ENCODE peak calls at places on chromosomes 12 and 14, in eight cellular contexts. One of them, this sample, is unnamed.

GRCh38 chr12:132828706-132829534 is at the start of gene GOLGA3:
- DNase-seq in A549: peak
- DNase-seq in nephron progenitor cell: peak
- DNase-seq in MCF 10A: peak
- DNase-seq in B cell: peak
- DNase-seq in psoas muscle: peak
- DNase-seq in right lobe of liver: peak
- DNase-seq in chondrocyte: no peak
- DNase-seq in this sample: peak

GRCh38 chr12:113203852-113204760 is 17.2 kb upstream of the TPCN1 start:
- DNase-seq in right lobe of liver: no peak
- DNase-seq in nephron progenitor cell: no peak
- DNase-seq in psoas muscle: no peak
- DNase-seq in A549: no peak
- DNase-seq in B cell: no peak
- DNase-seq in chondrocyte: no peak
- DNase-seq in MCF 10A: no peak
- DNase-seq in this sample: no peak

GRCh38 chr12:104792570-104792969 is 165.5 kb downstream of the SLC41A2 start:
- DNase-seq in chondrocyte: no peak
- DNase-seq in psoas muscle: no peak
- DNase-seq in MCF 10A: peak
- DNase-seq in A549: peak
- DNase-seq in right lobe of liver: no peak
- DNase-seq in nephron progenitor cell: no peak
- DNase-seq in B cell: no peak
- DNase-seq in this sample: no peak

GRCh38 chr12:86660488-86661171 is 404.4 kb upstream of the MGAT4C start:
- DNase-seq in right lobe of liver: no peak
- DNase-seq in nephron progenitor cell: no peak
- DNase-seq in psoas muscle: no peak
- DNase-seq in MCF 10A: peak
- DNase-seq in chondrocyte: no peak
- DNase-seq in A549: peak
- DNase-seq in B cell: no peak
- DNase-seq in this sample: no peak

GRCh38 chr12:111842556-111843396 is 748 bp downstream of the MAPKAPK5 start:
- DNase-seq in psoas muscle: no peak
- DNase-seq in right lobe of liver: peak
- DNase-seq in B cell: no peak
- DNase-seq in nephron progenitor cell: no peak
- DNase-seq in A549: peak
- DNase-seq in chondrocyte: no peak
- DNase-seq in MCF 10A: peak
- DNase-seq in this sample: no peak

GRCh38 chr14:31024577-31025334 is 693 bp upstream of the AP4S1 start:
- DNase-seq in B cell: no peak
- DNase-seq in psoas muscle: no peak
- DNase-seq in right lobe of liver: no peak
- DNase-seq in chondrocyte: no peak
- DNase-seq in nephron progenitor cell: no peak
- DNase-seq in MCF 10A: no peak
- DNase-seq in A549: no peak
- DNase-seq in this sample: no peak

GRCh38 chr14:23941230-23941629 is 12.3 kb upstream of the DHRS4 start:
- DNase-seq in right lobe of liver: no peak
- DNase-seq in MCF 10A: no peak
- DNase-seq in psoas muscle: no peak
- DNase-seq in chondrocyte: no peak
- DNase-seq in B cell: no peak
- DNase-seq in nephron progenitor cell: no peak
- DNase-seq in A549: no peak
- DNase-seq in this sample: no peak

GRCh38 chr12:26961803-26962202 is 23.5 kb downstream of the FGFR1OP2 start:
- DNase-seq in chondrocyte: no peak
- DNase-seq in right lobe of liver: no peak
- DNase-seq in A549: no peak
- DNase-seq in psoas muscle: no peak
- DNase-seq in nephron progenitor cell: no peak
- DNase-seq in MCF 10A: no peak
- DNase-seq in B cell: no peak
- DNase-seq in this sample: no peak

GRCh38 chr12:87428701-87429277 is 600.4 kb downstream of the C12orf50 start:
- DNase-seq in psoas muscle: no peak
- DNase-seq in A549: no peak
- DNase-seq in MCF 10A: peak
- DNase-seq in chondrocyte: no peak
- DNase-seq in B cell: no peak
- DNase-seq in nephron progenitor cell: no peak
- DNase-seq in right lobe of liver: no peak
- DNase-seq in this sample: no peak

GRCh38 chr12:89517648-89518047 is 6.9 kb downstream of the GALNT4 start:
- DNase-seq in psoas muscle: no peak
- DNase-seq in nephron progenitor cell: no peak
- DNase-seq in chondrocyte: no peak
- DNase-seq in right lobe of liver: no peak
- DNase-seq in MCF 10A: no peak
- DNase-seq in A549: no peak
- DNase-seq in B cell: no peak
- DNase-seq in this sample: no peak

GRCh38 chr14:95242870-95243269 is 76.8 kb downstream of the CLMN start:
- DNase-seq in MCF 10A: no peak
- DNase-seq in right lobe of liver: no peak
- DNase-seq in A549: no peak
- DNase-seq in nephron progenitor cell: no peak
- DNase-seq in chondrocyte: no peak
- DNase-seq in psoas muscle: no peak
- DNase-seq in B cell: no peak
- DNase-seq in this sample: no peak

GRCh38 chr14:78593949-78594348 is 423.8 kb downstream of the NRXN3 start:
- DNase-seq in MCF 10A: no peak
- DNase-seq in A549: no peak
- DNase-seq in chondrocyte: no peak
- DNase-seq in psoas muscle: peak
- DNase-seq in right lobe of liver: no peak
- DNase-seq in B cell: no peak
- DNase-seq in nephron progenitor cell: no peak
- DNase-seq in this sample: no peak

GRCh38 chr12:63294327-63294632 is 143.3 kb upstream of the AVPR1A start:
- DNase-seq in right lobe of liver: peak
- DNase-seq in psoas muscle: no peak
- DNase-seq in nephron progenitor cell: no peak
- DNase-seq in B cell: no peak
- DNase-seq in A549: peak
- DNase-seq in chondrocyte: no peak
- DNase-seq in MCF 10A: peak
- DNase-seq in this sample: no peak

GRCh38 chr14:37078131-37078530 is 94.3 kb downstream of the SLC25A21 start:
- DNase-seq in right lobe of liver: no peak
- DNase-seq in A549: no peak
- DNase-seq in psoas muscle: no peak
- DNase-seq in MCF 10A: no peak
- DNase-seq in B cell: no peak
- DNase-seq in nephron progenitor cell: no peak
- DNase-seq in chondrocyte: no peak
- DNase-seq in this sample: no peak

GRCh38 chr12:7061138-7061537 is 620 bp downstream of the C1S start:
- DNase-seq in A549: no peak
- DNase-seq in nephron progenitor cell: no peak
- DNase-seq in MCF 10A: no peak
- DNase-seq in chondrocyte: no peak
- DNase-seq in right lobe of liver: no peak
- DNase-seq in psoas muscle: no peak
- DNase-seq in B cell: no peak
- DNase-seq in this sample: no peak

GRCh38 chr12:7060353-7060954 is at the start of gene C1S:
- DNase-seq in MCF 10A: peak
- DNase-seq in A549: peak
- DNase-seq in chondrocyte: no peak
- DNase-seq in right lobe of liver: peak
- DNase-seq in nephron progenitor cell: peak
- DNase-seq in B cell: no peak
- DNase-seq in psoas muscle: peak
- DNase-seq in this sample: peak

GRCh38 chr12:7059780-7060179 is 738 bp upstream of the C1S start:
- DNase-seq in chondrocyte: no peak
- DNase-seq in right lobe of liver: no peak
- DNase-seq in nephron progenitor cell: no peak
- DNase-seq in MCF 10A: no peak
- DNase-seq in A549: no peak
- DNase-seq in psoas muscle: no peak
- DNase-seq in B cell: no peak
- DNase-seq in this sample: no peak

GRCh38 chr12:7058163-7058845 is 2.2 kb upstream of the C1S start:
- DNase-seq in psoas muscle: no peak
- DNase-seq in chondrocyte: no peak
- DNase-seq in nephron progenitor cell: no peak
- DNase-seq in MCF 10A: no peak
- DNase-seq in A549: no peak
- DNase-seq in B cell: no peak
- DNase-seq in right lobe of liver: no peak
- DNase-seq in this sample: no peak

DNA sequence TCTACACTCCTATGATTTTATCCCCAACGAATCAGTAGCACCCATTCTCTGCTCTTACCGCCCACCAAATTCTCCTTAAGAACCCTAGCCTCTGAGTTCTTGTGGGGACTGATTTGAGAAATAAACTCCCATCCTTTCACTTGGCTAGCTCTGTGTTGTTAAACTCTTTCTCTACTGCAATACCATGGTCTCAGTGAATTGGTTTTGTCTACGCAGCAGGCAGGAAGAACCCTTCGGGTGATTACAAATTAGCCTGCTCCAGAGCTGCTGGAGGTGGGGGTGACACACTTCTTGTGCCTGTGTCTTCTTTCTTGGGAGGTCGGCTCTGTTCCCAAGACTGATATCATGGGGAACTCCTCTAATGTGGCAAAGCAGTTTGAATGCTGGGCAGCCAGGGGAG is 1.7 kb upstream of the C1S start:
- DNase-seq in chondrocyte: no peak
- DNase-seq in A549: no peak
- DNase-seq in psoas muscle: no peak
- DNase-seq in nephron progenitor cell: no peak
- DNase-seq in MCF 10A: no peak
- DNase-seq in right lobe of liver: no peak
- DNase-seq in B cell: no peak
- DNase-seq in this sample: no peak
- TF ChIP-seq CTCF in chondrocyte: no peak
- TF ChIP-seq CTCF in A549: no peak
- TF ChIP-seq CTCF in psoas muscle: no peak
- TF ChIP-seq CTCF in nephron progenitor cell: no peak
- TF ChIP-seq CTCF in MCF 10A: no peak
- TF ChIP-seq CTCF in right lobe of liver: no peak
- TF ChIP-seq CTCF in B cell: no peak
- TF ChIP-seq CTCF in this sample: no peak

GRCh38 chr12:14275886-14276285 is 89.6 kb upstream of the ATF7IP start:
- DNase-seq in chondrocyte: no peak
- DNase-seq in psoas muscle: no peak
- DNase-seq in A549: no peak
- DNase-seq in right lobe of liver: no peak
- DNase-seq in MCF 10A: no peak
- DNase-seq in nephron progenitor cell: no peak
- DNase-seq in B cell: no peak
- DNase-seq in this sample: no peak

GRCh38 chr12:14272954-14273910 is 92.2 kb upstream of the ATF7IP start:
- DNase-seq in MCF 10A: peak
- DNase-seq in B cell: peak
- DNase-seq in nephron progenitor cell: no peak
- DNase-seq in right lobe of liver: no peak
- DNase-seq in psoas muscle: no peak
- DNase-seq in A549: no peak
- DNase-seq in chondrocyte: no peak
- DNase-seq in this sample: no peak

GRCh38 chr12:14270392-14270791 is 95.1 kb upstream of the ATF7IP start:
- DNase-seq in B cell: no peak
- DNase-seq in nephron progenitor cell: no peak
- DNase-seq in right lobe of liver: no peak
- DNase-seq in A549: no peak
- DNase-seq in MCF 10A: no peak
- DNase-seq in chondrocyte: no peak
- DNase-seq in psoas muscle: no peak
- DNase-seq in this sample: no peak

GRCh38 chr12:14275111-14275510 is 90.4 kb upstream of the ATF7IP start:
- DNase-seq in psoas muscle: no peak
- DNase-seq in right lobe of liver: no peak
- DNase-seq in chondrocyte: no peak
- DNase-seq in nephron progenitor cell: no peak
- DNase-seq in B cell: no peak
- DNase-seq in MCF 10A: no peak
- DNase-seq in A549: no peak
- DNase-seq in this sample: no peak

GRCh38 chr12:14273911-14274306 is 91.6 kb upstream of the ATF7IP start:
- DNase-seq in MCF 10A: peak
- DNase-seq in A549: no peak
- DNase-seq in psoas muscle: no peak
- DNase-seq in nephron progenitor cell: no peak
- DNase-seq in right lobe of liver: no peak
- DNase-seq in chondrocyte: no peak
- DNase-seq in B cell: peak
- DNase-seq in this sample: no peak
- TF ChIP-seq CTCF in MCF 10A: no peak
- TF ChIP-seq CTCF in A549: no peak
- TF ChIP-seq CTCF in psoas muscle: no peak
- TF ChIP-seq CTCF in nephron progenitor cell: no peak
- TF ChIP-seq CTCF in right lobe of liver: no peak
- TF ChIP-seq CTCF in chondrocyte: no peak
- TF ChIP-seq CTCF in B cell: no peak
- TF ChIP-seq CTCF in this sample: no peak

GRCh38 chr12:16385779-16386646 is 38.6 kb downstream of the MGST1 start:
- DNase-seq in MCF 10A: peak
- DNase-seq in right lobe of liver: peak
- DNase-seq in nephron progenitor cell: peak
- DNase-seq in B cell: no peak
- DNase-seq in chondrocyte: no peak
- DNase-seq in A549: peak
- DNase-seq in psoas muscle: no peak
- DNase-seq in this sample: no peak
- TF ChIP-seq CTCF in MCF 10A: peak
- TF ChIP-seq CTCF in right lobe of liver: peak
- TF ChIP-seq CTCF in nephron progenitor cell: peak
- TF ChIP-seq CTCF in B cell: no peak
- TF ChIP-seq CTCF in chondrocyte: peak
- TF ChIP-seq CTCF in A549: peak
- TF ChIP-seq CTCF in psoas muscle: peak
- TF ChIP-seq CTCF in this sample: no peak

GRCh38 chr12:17214910-17215309 is 608.9 kb upstream of the LMO3 start:
- DNase-seq in chondrocyte: no peak
- DNase-seq in right lobe of liver: no peak
- DNase-seq in nephron progenitor cell: no peak
- DNase-seq in psoas muscle: no peak
- DNase-seq in MCF 10A: no peak
- DNase-seq in B cell: no peak
- DNase-seq in A549: no peak
- DNase-seq in this sample: no peak

GRCh38 chr12:17216156-17216555 is 610.2 kb upstream of the LMO3 start:
- DNase-seq in right lobe of liver: no peak
- DNase-seq in psoas muscle: no peak
- DNase-seq in MCF 10A: no peak
- DNase-seq in nephron progenitor cell: no peak
- DNase-seq in chondrocyte: no peak
- DNase-seq in A549: no peak
- DNase-seq in B cell: no peak
- DNase-seq in this sample: no peak

GRCh38 chr12:17215754-17216153 is 609.8 kb upstream of the LMO3 start:
- DNase-seq in B cell: no peak
- DNase-seq in A549: peak
- DNase-seq in MCF 10A: peak
- DNase-seq in right lobe of liver: no peak
- DNase-seq in nephron progenitor cell: no peak
- DNase-seq in chondrocyte: no peak
- DNase-seq in psoas muscle: no peak
- DNase-seq in this sample: no peak
- TF ChIP-seq CTCF in B cell: no peak
- TF ChIP-seq CTCF in A549: peak
- TF ChIP-seq CTCF in MCF 10A: no peak
- TF ChIP-seq CTCF in right lobe of liver: no peak
- TF ChIP-seq CTCF in nephron progenitor cell: no peak
- TF ChIP-seq CTCF in chondrocyte: no peak
- TF ChIP-seq CTCF in psoas muscle: no peak
- TF ChIP-seq CTCF in this sample: no peak

This sample was measured in mesothelial cell of epicardium.